ENCODE peak calls at places on chromosomes 7 and 10, in four cellular contexts. W is activated CD4-positive, alpha-beta T cell treated with anti-CD3 and anti-CD28 coated beads, Interleukin-2, amount 10 ng/mL, durations not matched to agents 7 days and 5 days; P is NCI-H146; E is CD8-positive, alpha-beta T cell. L is an unnamed sample.

GRCh38 chr10:1660386-1660785 is 76.9 kb downstream of the ADARB2 start:
- DNase-seq in W (no peak), P (no peak), E (no peak), L (no peak)

GRCh38 chr7:26365077-26365896 is 73.6 kb downstream of the SNX10 start:
- DNase-seq in W (peak; percentile 72), P (peak; percentile 68), E (peak; percentile 48), L (peak; percentile 93)

GRCh38 chr10:14263041-14263440 is 67.7 kb downstream of the FRMD4A start:
- DNase-seq in W (no peak), P (no peak), E (no peak), L (no peak)

GRCh38 chr10:85231534-85232270 is 903.3 kb downstream of the CCSER2 start:
- DNase-seq in W (no peak), P (no peak), E (no peak), L (no peak)

GRCh38 chr10:87767253-87767652 is 50.8 kb downstream of the ATAD1 start:
- DNase-seq in W (no peak), P (no peak), E (no peak), L (no peak)

GRCh38 chr7:122014697-122015096 is 129.4 kb downstream of the AASS start:
- DNase-seq in W (no peak), P (no peak), E (no peak), L (peak; percentile 47)

GRCh38 chr10:95431900-95432342 is 129.2 kb downstream of the SORBS1 start:
- DNase-seq in W (no peak), P (no peak), E (no peak), L (no peak)

GRCh38 chr10:110843796-110844616 is 27.7 kb upstream of the PDCD4 start:
- DNase-seq in W (no peak), P (no peak), E (no peak), L (no peak)

GRCh38 chr7:30464231-30464660 is 14.3 kb downstream of the NOD1 start:
- DNase-seq in W (no peak), P (no peak), E (no peak), L (no peak)

GRCh38 chr10:127259385-127259784 is 63.0 kb upstream of the INSYN2A start:
- DNase-seq in W (no peak), P (no peak), E (no peak), L (no peak)

GRCh38 chr7:69283421-69283820 is 314.9 kb upstream of the AUTS2 start:
- DNase-seq in W (no peak), P (no peak), E (no peak), L (no peak)

GRCh38 chr7:80957226-80957625 is 38.4 kb upstream of the SEMA3C start:
- DNase-seq in W (no peak), P (no peak), E (no peak), L (no peak)

GRCh38 chr10:727162-727790 is 37.8 kb upstream of the DIP2C start:
- DNase-seq in W (no peak), P (no peak), E (no peak), L (no peak)

GRCh38 chr7:126727930-126728331 is 524.8 kb downstream of the GRM8 start:
- DNase-seq in W (no peak), P (no peak), E (no peak), L (peak; percentile 42)

GRCh38 chr7:149220534-149220933 is 18.9 kb upstream of the ZNF212 start:
- DNase-seq in W (no peak), P (no peak), E (no peak), L (no peak)

GRCh38 chr10:75976681-75977080 is 545.3 kb downstream of the LRMDA start:
- DNase-seq in W (no peak), P (no peak), E (no peak), L (no peak)

GRCh38 chr10:118870467-118871243 is 115.9 kb upstream of the CACUL1 start:
- DNase-seq in W (no peak), P (no peak), E (no peak), L (peak; percentile 68)